ENCODE peak calls at places on chromosome 5, in eight cellular contexts. One of them, this sample, is unnamed.

GRCh38 chr5:68683632-68684035 is 410.2 kb upstream of the SLC30A5 start:
- DNase-seq in tibial artery: no peak
- DNase-seq in activated T-cell treated with anti-CD3 and anti-CD28 coated beads for 1 hour: no peak
- DNase-seq in progenitor cell of endocrine pancreas: no peak
- DNase-seq in ELF-1: peak; percentile 10
- DNase-seq in mesothelial cell of epicardium: no peak
- DNase-seq in amniotic stem cell: peak; percentile 94
- DNase-seq in GM12864: no peak
- DNase-seq in this sample: peak; percentile 97

GRCh38 chr5:154970759-154971158 is 29.9 kb downstream of the MRPL22 start:
- DNase-seq in tibial artery: no peak
- DNase-seq in activated T-cell treated with anti-CD3 and anti-CD28 coated beads for 1 hour: no peak
- DNase-seq in progenitor cell of endocrine pancreas: no peak
- DNase-seq in ELF-1: no peak
- DNase-seq in mesothelial cell of epicardium: no peak
- DNase-seq in amniotic stem cell: no peak
- DNase-seq in GM12864: no peak
- DNase-seq in this sample: peak; percentile 39

GRCh38 chr5:168364738-168365550 is 73.5 kb downstream of the WWC1 start:
- DNase-seq in tibial artery: peak; percentile 47
- DNase-seq in activated T-cell treated with anti-CD3 and anti-CD28 coated beads for 1 hour: no peak
- DNase-seq in progenitor cell of endocrine pancreas: no peak
- DNase-seq in ELF-1: peak; percentile 95
- DNase-seq in mesothelial cell of epicardium: no peak
- DNase-seq in amniotic stem cell: no peak
- DNase-seq in GM12864: no peak
- DNase-seq in this sample: peak; percentile 22

GRCh38 chr5:116543501-116543900 is 31.1 kb downstream of the SEMA6A start:
- DNase-seq in tibial artery: no peak
- DNase-seq in activated T-cell treated with anti-CD3 and anti-CD28 coated beads for 1 hour: no peak
- DNase-seq in progenitor cell of endocrine pancreas: no peak
- DNase-seq in ELF-1: no peak
- DNase-seq in mesothelial cell of epicardium: no peak
- DNase-seq in amniotic stem cell: no peak
- DNase-seq in GM12864: no peak
- DNase-seq in this sample: no peak

GRCh38 chr5:107230367-107230766 is 440.4 kb downstream of the EFNA5 start:
- DNase-seq in tibial artery: no peak
- DNase-seq in activated T-cell treated with anti-CD3 and anti-CD28 coated beads for 1 hour: no peak
- DNase-seq in progenitor cell of endocrine pancreas: no peak
- DNase-seq in ELF-1: peak; percentile 33
- DNase-seq in mesothelial cell of epicardium: no peak
- DNase-seq in amniotic stem cell: no peak
- DNase-seq in GM12864: no peak
- DNase-seq in this sample: no peak

GRCh38 chr5:31408814-31409213 is 123.1 kb downstream of the DROSHA start:
- DNase-seq in tibial artery: no peak
- DNase-seq in activated T-cell treated with anti-CD3 and anti-CD28 coated beads for 1 hour: no peak
- DNase-seq in progenitor cell of endocrine pancreas: no peak
- DNase-seq in ELF-1: no peak
- DNase-seq in mesothelial cell of epicardium: no peak
- DNase-seq in amniotic stem cell: no peak
- DNase-seq in GM12864: no peak
- DNase-seq in this sample: peak; percentile 77

GRCh38 chr5:137633896-137634295 is 102.0 kb downstream of the KLHL3 start:
- DNase-seq in tibial artery: no peak
- DNase-seq in activated T-cell treated with anti-CD3 and anti-CD28 coated beads for 1 hour: no peak
- DNase-seq in progenitor cell of endocrine pancreas: no peak
- DNase-seq in ELF-1: no peak
- DNase-seq in mesothelial cell of epicardium: no peak
- DNase-seq in amniotic stem cell: no peak
- DNase-seq in GM12864: no peak
- DNase-seq in this sample: no peak

GRCh38 chr5:80399553-80400239 is 8.2 kb upstream of the ZFYVE16 start:
- DNase-seq in tibial artery: no peak
- DNase-seq in activated T-cell treated with anti-CD3 and anti-CD28 coated beads for 1 hour: no peak
- DNase-seq in progenitor cell of endocrine pancreas: no peak
- DNase-seq in ELF-1: no peak
- DNase-seq in mesothelial cell of epicardium: no peak
- DNase-seq in amniotic stem cell: no peak
- DNase-seq in GM12864: peak; percentile 37
- DNase-seq in this sample: peak; percentile 70

GRCh38 chr5:39760385-39761198 is 335.8 kb upstream of the DAB2 start:
- DNase-seq in tibial artery: peak; percentile 68
- DNase-seq in activated T-cell treated with anti-CD3 and anti-CD28 coated beads for 1 hour: no peak
- DNase-seq in progenitor cell of endocrine pancreas: no peak
- DNase-seq in ELF-1: no peak
- DNase-seq in mesothelial cell of epicardium: no peak
- DNase-seq in amniotic stem cell: peak; percentile 60
- DNase-seq in GM12864: no peak
- DNase-seq in this sample: peak; percentile 96

GRCh38 chr5:135551593-135552447 is 16.1 kb upstream of the NEUROG1 start:
- DNase-seq in tibial artery: peak; percentile 76
- DNase-seq in activated T-cell treated with anti-CD3 and anti-CD28 coated beads for 1 hour: peak; percentile 26
- DNase-seq in progenitor cell of endocrine pancreas: peak; percentile 67
- DNase-seq in ELF-1: peak; percentile 82
- DNase-seq in mesothelial cell of epicardium: peak; percentile 57
- DNase-seq in amniotic stem cell: peak; percentile 44
- DNase-seq in GM12864: peak; percentile 42
- DNase-seq in this sample: peak; percentile 90

GRCh38 chr5:10674582-10674981 is 86.5 kb downstream of the DAP start:
- DNase-seq in tibial artery: no peak
- DNase-seq in activated T-cell treated with anti-CD3 and anti-CD28 coated beads for 1 hour: no peak
- DNase-seq in progenitor cell of endocrine pancreas: no peak
- DNase-seq in ELF-1: no peak
- DNase-seq in mesothelial cell of epicardium: no peak
- DNase-seq in amniotic stem cell: no peak
- DNase-seq in GM12864: no peak
- DNase-seq in this sample: no peak

GRCh38 chr5:151581841-151582583 is 9.1 kb downstream of the FAT2 start:
- DNase-seq in tibial artery: no peak
- DNase-seq in activated T-cell treated with anti-CD3 and anti-CD28 coated beads for 1 hour: no peak
- DNase-seq in progenitor cell of endocrine pancreas: no peak
- DNase-seq in ELF-1: peak; percentile 51
- DNase-seq in mesothelial cell of epicardium: no peak
- DNase-seq in amniotic stem cell: no peak
- DNase-seq in GM12864: no peak
- DNase-seq in this sample: no peak

GRCh38 chr5:53334431-53334941 is 145.9 kb upstream of the FST start:
- DNase-seq in tibial artery: no peak
- DNase-seq in activated T-cell treated with anti-CD3 and anti-CD28 coated beads for 1 hour: no peak
- DNase-seq in progenitor cell of endocrine pancreas: no peak
- DNase-seq in ELF-1: no peak
- DNase-seq in mesothelial cell of epicardium: no peak
- DNase-seq in amniotic stem cell: no peak
- DNase-seq in GM12864: no peak
- DNase-seq in this sample: peak; percentile 65

GRCh38 chr5:56610093-56610698 is 205.2 kb upstream of the MAP3K1 start:
- DNase-seq in tibial artery: no peak
- DNase-seq in activated T-cell treated with anti-CD3 and anti-CD28 coated beads for 1 hour: no peak
- DNase-seq in progenitor cell of endocrine pancreas: no peak
- DNase-seq in ELF-1: peak; percentile 36
- DNase-seq in mesothelial cell of epicardium: no peak
- DNase-seq in amniotic stem cell: no peak
- DNase-seq in GM12864: no peak
- DNase-seq in this sample: no peak

GRCh38 chr5:139867109-139867508 is 71.5 kb downstream of the PSD2 start:
- DNase-seq in tibial artery: no peak
- DNase-seq in activated T-cell treated with anti-CD3 and anti-CD28 coated beads for 1 hour: no peak
- DNase-seq in progenitor cell of endocrine pancreas: no peak
- DNase-seq in ELF-1: no peak
- DNase-seq in mesothelial cell of epicardium: no peak
- DNase-seq in amniotic stem cell: no peak
- DNase-seq in GM12864: no peak
- DNase-seq in this sample: no peak

GRCh38 chr5:94941113-94941765 is 322.8 kb downstream of the SLF1 start:
- DNase-seq in tibial artery: no peak
- DNase-seq in activated T-cell treated with anti-CD3 and anti-CD28 coated beads for 1 hour: no peak
- DNase-seq in progenitor cell of endocrine pancreas: no peak
- DNase-seq in ELF-1: peak; percentile 12
- DNase-seq in mesothelial cell of epicardium: no peak
- DNase-seq in amniotic stem cell: no peak
- DNase-seq in GM12864: no peak
- DNase-seq in this sample: no peak

GRCh38 chr5:1937590-1937989 is 54.9 kb upstream of the IRX4 start:
- DNase-seq in tibial artery: no peak
- DNase-seq in activated T-cell treated with anti-CD3 and anti-CD28 coated beads for 1 hour: no peak
- DNase-seq in progenitor cell of endocrine pancreas: no peak
- DNase-seq in ELF-1: peak; percentile 52
- DNase-seq in mesothelial cell of epicardium: no peak
- DNase-seq in amniotic stem cell: no peak
- DNase-seq in GM12864: no peak
- DNase-seq in this sample: no peak

GRCh38 chr5:1892685-1893445 is 10.1 kb upstream of the IRX4 start:
- DNase-seq in tibial artery: no peak
- DNase-seq in activated T-cell treated with anti-CD3 and anti-CD28 coated beads for 1 hour: no peak
- DNase-seq in progenitor cell of endocrine pancreas: no peak
- DNase-seq in ELF-1: no peak
- DNase-seq in mesothelial cell of epicardium: no peak
- DNase-seq in amniotic stem cell: no peak
- DNase-seq in GM12864: no peak
- DNase-seq in this sample: no peak

GRCh38 chr5:53480474-53481353 is at the start of gene FST:
- DNase-seq in tibial artery: no peak
- DNase-seq in activated T-cell treated with anti-CD3 and anti-CD28 coated beads for 1 hour: no peak
- DNase-seq in progenitor cell of endocrine pancreas: no peak
- DNase-seq in ELF-1: peak; percentile 62
- DNase-seq in mesothelial cell of epicardium: no peak
- DNase-seq in amniotic stem cell: peak; percentile 41
- DNase-seq in GM12864: no peak
- DNase-seq in this sample: peak; percentile 79

GRCh38 chr5:158958048-158958994 is 141.4 kb downstream of the EBF1 start:
- DNase-seq in tibial artery: no peak
- DNase-seq in activated T-cell treated with anti-CD3 and anti-CD28 coated beads for 1 hour: no peak
- DNase-seq in progenitor cell of endocrine pancreas: no peak
- DNase-seq in ELF-1: peak; percentile 60
- DNase-seq in mesothelial cell of epicardium: no peak
- DNase-seq in amniotic stem cell: no peak
- DNase-seq in GM12864: peak; percentile 47
- DNase-seq in this sample: no peak

GRCh38 chr5:14414615-14415515 is 166.7 kb upstream of the OTULINL start:
- DNase-seq in tibial artery: no peak
- DNase-seq in activated T-cell treated with anti-CD3 and anti-CD28 coated beads for 1 hour: no peak
- DNase-seq in progenitor cell of endocrine pancreas: no peak
- DNase-seq in ELF-1: no peak
- DNase-seq in mesothelial cell of epicardium: no peak
- DNase-seq in amniotic stem cell: no peak
- DNase-seq in GM12864: peak; percentile 55
- DNase-seq in this sample: no peak

GRCh38 chr5:151739939-151740335 is 18.5 kb downstream of the ATOX1 start:
- DNase-seq in tibial artery: no peak
- DNase-seq in activated T-cell treated with anti-CD3 and anti-CD28 coated beads for 1 hour: no peak
- DNase-seq in progenitor cell of endocrine pancreas: no peak
- DNase-seq in ELF-1: no peak
- DNase-seq in mesothelial cell of epicardium: no peak
- DNase-seq in amniotic stem cell: peak; percentile 72
- DNase-seq in GM12864: no peak
- DNase-seq in this sample: peak; percentile 93

GRCh38 chr5:67059747-67060490 is 136.7 kb downstream of the CD180 start:
- DNase-seq in tibial artery: no peak
- DNase-seq in activated T-cell treated with anti-CD3 and anti-CD28 coated beads for 1 hour: no peak
- DNase-seq in progenitor cell of endocrine pancreas: no peak
- DNase-seq in ELF-1: no peak
- DNase-seq in mesothelial cell of epicardium: no peak
- DNase-seq in amniotic stem cell: no peak
- DNase-seq in GM12864: no peak
- DNase-seq in this sample: peak; percentile 47

GRCh38 chr5:32258406-32258805 is 54.3 kb downstream of the MTMR12 start:
- DNase-seq in tibial artery: no peak
- DNase-seq in activated T-cell treated with anti-CD3 and anti-CD28 coated beads for 1 hour: no peak
- DNase-seq in progenitor cell of endocrine pancreas: no peak
- DNase-seq in ELF-1: no peak
- DNase-seq in mesothelial cell of epicardium: no peak
- DNase-seq in amniotic stem cell: no peak
- DNase-seq in GM12864: no peak
- DNase-seq in this sample: no peak